ENCODE peak calls at places on chromosomes 4 and X, in four cellular contexts. One of them, this sample, is unnamed.

GRCh38 chrX:42748067-42748850 is 29.7 kb downstream of the PPP1R2C start:
- DNase-seq in H9: no peak
- DNase-seq in Kasumi-1: no peak
- DNase-seq in NCI-H2081 treated with DMSO at 0.1 percent for 48 hours: no peak
- DNase-seq in this sample: no peak

GRCh38 chrX:16786791-16787735 is 797 bp downstream of the TXLNG start:
- DNase-seq in Kasumi-1: no peak
- DNase-seq in NCI-H2081 treated with DMSO at 0.1 percent for 48 hours: no peak
- DNase-seq in H9: no peak
- DNase-seq in this sample: peak

GRCh38 chr4:98659741-98660507 is 1.5 kb upstream of the TSPAN5 start:
- DNase-seq in H9: no peak
- DNase-seq in Kasumi-1: no peak
- DNase-seq in NCI-H2081 treated with DMSO at 0.1 percent for 48 hours: no peak
- DNase-seq in this sample: no peak

GRCh38 chr4:128565565-128566186 is 243.8 kb upstream of the JADE1 start:
- DNase-seq in NCI-H2081 treated with DMSO at 0.1 percent for 48 hours: no peak
- DNase-seq in Kasumi-1: peak
- DNase-seq in H9: peak
- DNase-seq in this sample: peak

GRCh38 chrX:39201305-39201990 is 400.2 kb downstream of the MID1IP1 start:
- DNase-seq in Kasumi-1: no peak
- DNase-seq in H9: no peak
- DNase-seq in NCI-H2081 treated with DMSO at 0.1 percent for 48 hours: no peak
- DNase-seq in this sample: no peak

GRCh38 chr4:40933272-40934053 is 183.7 kb downstream of the NSUN7 start:
- DNase-seq in NCI-H2081 treated with DMSO at 0.1 percent for 48 hours: no peak
- DNase-seq in Kasumi-1: no peak
- DNase-seq in H9: no peak
- DNase-seq in this sample: no peak

GRCh38 chr4:80425701-80426100 is 90.2 kb downstream of the CFAP299 start:
- DNase-seq in NCI-H2081 treated with DMSO at 0.1 percent for 48 hours: no peak
- DNase-seq in H9: no peak
- DNase-seq in Kasumi-1: no peak
- DNase-seq in this sample: no peak

GRCh38 chr4:110106946-110107325 is 91.5 kb downstream of the ELOVL6 start:
- DNase-seq in H9: no peak
- DNase-seq in NCI-H2081 treated with DMSO at 0.1 percent for 48 hours: no peak
- DNase-seq in Kasumi-1: no peak
- DNase-seq in this sample: no peak

GRCh38 chrX:150361777-150362351 is 1.3 kb upstream of the MAMLD1 start:
- DNase-seq in NCI-H2081 treated with DMSO at 0.1 percent for 48 hours: no peak
- DNase-seq in Kasumi-1: no peak
- DNase-seq in H9: peak
- DNase-seq in this sample: no peak

GRCh38 chr4:111806331-111806730 is 338.9 kb upstream of the FAM241A start:
- DNase-seq in Kasumi-1: no peak
- DNase-seq in H9: peak
- DNase-seq in NCI-H2081 treated with DMSO at 0.1 percent for 48 hours: no peak
- DNase-seq in this sample: no peak

GRCh38 chr4:86338989-86339388 is 20.9 kb downstream of the MAPK10 start:
- DNase-seq in NCI-H2081 treated with DMSO at 0.1 percent for 48 hours: no peak
- DNase-seq in Kasumi-1: no peak
- DNase-seq in H9: no peak
- DNase-seq in this sample: no peak

GRCh38 chrX:3771756-3772155 is 58.3 kb upstream of the PRKX start:
- DNase-seq in H9: no peak
- DNase-seq in Kasumi-1: no peak
- DNase-seq in NCI-H2081 treated with DMSO at 0.1 percent for 48 hours: no peak
- DNase-seq in this sample: no peak

GRCh38 chr4:77538144-77538543 is 67.5 kb upstream of the CXCL13 start:
- DNase-seq in Kasumi-1: no peak
- DNase-seq in H9: no peak
- DNase-seq in NCI-H2081 treated with DMSO at 0.1 percent for 48 hours: no peak
- DNase-seq in this sample: no peak

GRCh38 chr4:98662619-98663225 is 4.3 kb upstream of the TSPAN5 start:
- DNase-seq in NCI-H2081 treated with DMSO at 0.1 percent for 48 hours: no peak
- DNase-seq in Kasumi-1: peak
- DNase-seq in H9: peak
- DNase-seq in this sample: no peak